ENCODE peak calls at places on chromosomes 4 and X, in four cellular contexts. A, X, I and W are unnamed samples.
A peak's percentile ranks its signal among the peaks of the same experiment; 100 is the strongest.

GRCh38 chrX:30039768-30040167 is 175.6 kb upstream of the MAGEB2 start:
- DNase-seq in X (no peak), A (no peak), I (no peak), W (no peak)

GRCh38 chr4:128958194-128958593 is 135.1 kb downstream of the SCLT1 start:
- DNase-seq in X (peak; percentile 83), A (no peak), I (no peak), W (no peak)

GRCh38 chr4:95362906-95363578 is 185.7 kb downstream of the UNC5C start:
- DNase-seq in I (no peak), X (peak; percentile 14), A (no peak), W (no peak)

GRCh38 chr4:80134936-80135701 is 62.1 kb upstream of the ANTXR2 start:
- DNase-seq in I (no peak), A (no peak), X (no peak), W (no peak)

GRCh38 chr4:3857316-3857926 is 91.2 kb downstream of the ADRA2C start:
- DNase-seq in X (no peak), A (no peak), I (no peak), W (no peak)

GRCh38 chrX:28880136-28880535 is 292.9 kb downstream of the IL1RAPL1 start:
- DNase-seq in A (no peak), X (no peak), I (no peak), W (no peak)

GRCh38 chr4:176380352-176381157 is 60.8 kb downstream of the SPCS3 start:
- DNase-seq in I (no peak), X (no peak), A (no peak), W (no peak)

GRCh38 chr4:62394751-62395150 is 1194.6 kb downstream of the ADGRL3 start:
- DNase-seq in I (no peak), A (no peak), X (no peak), W (no peak)

GRCh38 chrX:24657671-24658410 is 10.7 kb upstream of the PCYT1B start:
- DNase-seq in X (no peak), A (no peak), I (no peak), W (no peak)

GRCh38 chr4:155094421-155094820 is 114.0 kb upstream of the NPY2R start:
- DNase-seq in I (no peak), A (no peak), X (no peak), W (no peak)

GRCh38 chr4:121676388-121677075 is 20.2 kb downstream of the ANXA5 start:
- DNase-seq in I (no peak), X (peak; percentile 88), A (no peak), W (no peak)

GRCh38 chrX:253451-254297 is 27.5 kb upstream of the PLCXD1 start:
- DNase-seq in A (no peak), X (no peak), I (peak; percentile 38), W (no peak)

GRCh38 chr4:164926301-164926700 is 49.3 kb downstream of the APELA start:
- DNase-seq in I (no peak), A (no peak), X (no peak), W (no peak)

GRCh38 chrX:71815121-71815905 is 52.2 kb downstream of the CXorf49B start:
- DNase-seq in A (no peak), I (no peak), X (no peak), W (no peak)

GRCh38 chrX:105323951-105324350 is 103.5 kb upstream of the TEX13A start:
- DNase-seq in I (no peak), X (no peak), A (no peak), W (no peak)

DNA sequence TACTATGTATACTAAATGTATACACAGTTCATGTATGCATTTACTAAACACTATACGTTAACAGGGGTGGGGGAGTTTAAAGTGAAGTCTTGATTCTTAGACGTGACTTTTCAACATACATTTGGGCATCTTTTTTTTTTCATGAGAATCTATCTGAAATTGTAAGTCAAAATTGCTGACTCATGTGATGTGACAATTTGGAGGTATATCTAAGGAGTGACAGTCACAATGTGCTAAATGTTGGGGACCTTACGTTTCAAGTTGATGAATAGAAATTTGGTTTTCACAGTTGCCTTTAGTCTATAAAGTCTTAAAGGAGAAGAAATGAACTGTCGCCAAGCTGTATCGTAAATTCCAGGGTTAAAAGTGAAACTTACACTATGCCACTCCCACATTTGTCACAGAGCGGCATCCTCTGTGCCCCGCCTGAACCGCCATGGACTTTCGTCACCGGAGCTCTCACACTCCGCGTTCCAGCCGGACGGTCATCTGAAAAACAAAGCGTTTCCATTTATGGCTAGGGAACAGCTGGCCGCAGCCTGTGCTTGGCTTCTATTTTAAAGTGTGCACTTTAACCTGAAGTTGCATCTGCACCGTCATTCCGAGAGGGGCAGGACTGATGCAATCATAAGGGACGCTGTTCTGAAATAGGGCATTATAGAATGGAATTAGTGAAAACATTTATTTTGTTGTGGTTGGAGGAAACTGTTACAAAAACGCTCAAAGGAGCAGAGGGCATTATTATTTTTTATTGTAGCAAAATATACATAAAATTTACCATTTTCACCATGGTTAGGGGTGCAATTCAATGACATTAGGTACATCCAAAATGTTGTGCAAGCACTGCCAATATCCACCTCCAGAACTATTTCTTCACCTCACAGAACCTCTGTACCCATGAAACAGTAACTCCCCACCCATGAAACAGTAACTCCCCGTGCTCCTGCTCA is 30.9 kb downstream of the PDLIM3 start:
- DNase-seq in A (no peak), I (peak; percentile 93), X (peak; percentile 95), W (no peak)
- TF ChIP-seq EP300 in A (no peak), I (peak; percentile 9), X (peak; percentile 80), W (peak; percentile 45)

DNA sequence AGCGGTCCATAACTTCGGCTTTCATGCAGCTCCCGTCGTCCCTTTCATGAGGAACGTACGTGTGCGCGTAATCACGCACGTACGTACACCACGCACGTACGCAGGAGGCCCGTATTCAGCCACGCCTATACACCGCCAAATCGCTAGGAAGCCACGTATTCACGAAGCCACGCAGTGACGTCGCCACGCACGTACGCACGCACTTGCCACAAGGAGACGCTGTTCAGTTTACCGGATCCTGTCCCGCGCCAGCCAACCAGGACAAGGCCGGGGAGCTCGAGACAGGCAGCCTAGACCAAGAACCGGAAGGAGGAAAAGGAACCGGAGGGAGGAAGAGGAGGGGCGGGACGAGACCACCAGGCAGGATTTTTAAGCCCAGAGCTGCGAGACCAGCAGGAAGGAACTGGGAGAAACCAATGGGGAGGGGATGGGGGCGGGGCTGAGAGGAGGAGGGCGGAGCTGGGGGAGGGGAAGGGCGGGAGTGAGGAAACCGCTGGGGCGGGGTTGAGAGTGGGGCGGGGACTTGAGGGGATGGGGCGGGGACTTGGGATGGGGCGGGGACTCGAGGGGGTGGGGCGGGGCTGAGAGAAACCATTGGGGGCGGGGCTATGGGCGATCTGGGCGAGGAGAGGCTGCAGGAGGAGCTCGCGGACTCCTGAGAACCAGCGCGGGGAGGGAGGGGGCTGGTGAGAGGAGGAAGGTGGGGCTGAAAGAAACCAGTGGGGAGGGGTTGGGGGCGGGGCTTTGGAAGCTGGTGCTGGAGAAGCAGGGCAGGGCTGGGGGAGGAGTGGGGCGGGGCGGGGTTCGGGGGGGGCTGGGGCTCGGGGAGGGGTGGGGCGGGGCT is at the start of gene EOLA2:
- DNase-seq in X (peak; percentile 94), I (peak; percentile 98), A (peak; percentile 97), W (peak; percentile 97)
- TF ChIP-seq POLR2AphosphoS5 in X (peak; percentile 62), I (peak; percentile 90), A (no peak), W (peak; percentile 76)

DNA sequence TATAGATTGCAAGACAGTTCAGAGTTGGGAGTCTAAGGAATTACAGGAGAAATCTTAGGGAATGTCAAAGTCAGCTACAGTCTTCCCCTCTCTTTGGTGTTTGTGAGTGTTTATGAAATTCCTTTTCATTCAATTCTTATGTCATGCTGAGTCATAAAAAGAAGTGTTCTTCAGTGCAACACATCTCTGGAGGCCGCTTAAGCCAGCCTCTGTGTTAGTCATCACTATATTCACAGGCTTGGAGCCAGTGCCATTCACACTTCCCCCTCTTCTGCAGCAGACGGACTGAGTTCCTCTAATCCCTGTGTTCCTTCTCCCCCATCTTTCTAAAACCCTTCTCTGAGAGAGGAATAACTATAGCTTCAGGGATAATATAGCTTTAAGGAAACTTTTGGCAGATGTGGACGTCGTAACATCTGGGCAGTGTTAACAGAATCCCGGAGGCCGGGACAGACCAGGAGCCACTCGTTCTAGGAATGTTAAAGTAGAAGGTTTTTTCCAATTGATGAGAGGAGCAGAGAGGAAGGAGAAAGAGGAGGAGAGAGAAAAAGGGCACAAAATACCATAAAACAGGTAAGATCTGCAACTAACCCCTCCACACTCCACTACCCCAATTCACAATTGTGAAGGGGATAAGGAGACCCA is at the start of gene SRPX2:
- DNase-seq in X (no peak), I (peak; percentile 85), A (no peak), W (no peak)
- H3K4me3 ChIP-seq in X (no peak within 1 kb of the TSS), I (peak within 1 kb of the TSS; percentile 24), A (no peak within 1 kb of the TSS), W (peak within 1 kb of the TSS; percentile 23)

DNA sequence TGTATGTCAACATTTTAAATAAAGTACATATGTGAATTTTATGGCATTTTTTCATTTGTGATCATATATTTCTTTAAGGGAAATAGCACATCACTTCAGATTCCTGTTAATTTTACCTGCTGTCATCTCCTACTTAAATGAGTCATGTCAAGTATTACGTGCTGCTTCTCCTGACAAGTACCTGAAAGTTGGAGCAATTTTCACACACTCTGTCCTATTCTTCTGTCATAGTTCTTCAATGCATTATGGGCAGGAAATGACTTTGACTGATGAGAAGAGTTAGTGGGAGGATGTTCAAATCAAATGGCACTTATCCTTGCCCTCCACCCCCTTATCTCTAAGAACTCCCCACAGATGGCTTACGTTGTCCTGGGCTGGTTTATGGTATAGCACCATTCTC is 64.2 kb upstream of the SYTL5 start:
- DNase-seq in I (no peak), A (no peak), X (no peak), W (no peak)
- TF ChIP-seq EP300 in I (no peak), A (no peak), X (no peak), W (no peak)

GRCh38 chr4:89212666-89213381 is 94.8 kb downstream of the GPRIN3 start:
- DNase-seq in X (no peak), I (no peak), A (no peak), W (no peak)
- TF ChIP-seq POLR2AphosphoS5 in X (no peak), I (no peak), A (no peak), W (no peak)

GRCh38 chr4:71392109-71392508 is 53.3 kb downstream of the SLC4A4 start:
- DNase-seq in A (no peak), X (no peak), I (no peak), W (no peak)
- H3K4me3 ChIP-seq in A (no peak overlapping the region), X (no peak overlapping the region), I (no peak overlapping the region), W (no peak overlapping the region)

GRCh38 chr4:141814499-141814898 is 178.1 kb downstream of the IL15 start:
- DNase-seq in X (no peak), A (no peak), I (no peak), W (no peak)

GRCh38 chr4:141807501-141807900 is 171.1 kb downstream of the IL15 start:
- DNase-seq in I (no peak), X (no peak), A (no peak), W (no peak)

GRCh38 chr4:141807073-141807472 is 170.7 kb downstream of the IL15 start:
- DNase-seq in X (no peak), A (no peak), I (no peak), W (no peak)

GRCh38 chr4:141810702-141811365 is 174.5 kb downstream of the IL15 start:
- DNase-seq in A (no peak), I (no peak), X (no peak), W (no peak)

DNA sequence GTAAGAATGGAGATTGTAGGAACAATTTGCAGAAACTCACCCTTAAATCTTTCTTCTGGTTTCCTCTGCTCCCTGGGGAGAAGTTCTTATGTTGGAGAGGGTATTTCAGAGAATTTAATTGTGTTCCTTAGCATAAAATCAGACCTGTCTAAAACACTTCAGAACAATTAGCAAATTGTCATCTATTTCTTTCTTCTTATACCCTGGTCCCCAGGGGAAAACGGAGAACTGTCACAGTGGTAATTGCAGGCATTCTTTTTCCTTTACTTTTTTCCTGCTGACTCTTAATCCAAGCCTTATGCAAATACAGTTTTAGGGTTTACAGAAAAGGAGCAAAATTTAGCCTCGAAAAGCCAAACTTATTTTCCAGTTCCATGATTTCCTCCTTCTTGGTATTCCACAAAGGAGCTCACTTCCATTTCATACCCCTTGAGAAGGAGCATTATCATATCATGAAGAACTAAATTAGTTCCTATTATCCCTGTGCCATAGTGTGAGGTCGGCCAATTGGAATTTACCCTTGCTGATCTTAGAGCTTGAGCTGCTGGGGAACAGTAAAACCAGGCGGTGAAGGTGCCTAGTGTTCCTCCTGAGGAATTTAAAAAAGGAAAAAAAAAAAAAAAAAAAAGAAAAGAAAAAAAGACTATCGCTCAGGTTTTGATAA is 173.8 kb downstream of the IL15 start:
- DNase-seq in A (no peak), X (no peak), I (no peak), W (no peak)
- TF ChIP-seq EP300 in A (no peak), X (no peak), I (no peak), W (no peak)